ENCODE peak calls at places on chromosomes 5 and 9, in ten cellular contexts. D, I, Q, L, M, Y, B, F, N and G are unnamed samples.

GRCh38 chr9:82152181-82152580 is 163.6 kb downstream of the SPATA31D1 start:
- DNase-seq in D (no peak), I (no peak), Q (no peak), L (no peak), M (no peak), Y (no peak), B (no peak), F (no peak), N (no peak), G (no peak)

GRCh38 chr9:108133680-108134079 is 644.1 kb upstream of the KLF4 start:
- DNase-seq in D (no peak), I (no peak), Q (no peak), L (no peak), M (no peak), Y (no peak), B (no peak), F (no peak), N (no peak), G (no peak)

GRCh38 chr5:14160116-14160515 is 17.0 kb downstream of the TRIO start:
- DNase-seq in D (no peak), I (no peak), Q (no peak), L (no peak), M (no peak), Y (no peak), B (no peak), F (no peak), N (no peak), G (no peak)

GRCh38 chr9:137550241-137550621 is at the start of gene PNPLA7:
- DNase-seq in D (peak; percentile 94), I (peak; percentile 91), Q (peak; percentile 92), L (peak; percentile 62), M (peak; percentile 87), Y (peak; percentile 64), B (peak; percentile 96), F (peak; percentile 86), N (peak; percentile 84), G (peak; percentile 49)

GRCh38 chr9:125631391-125632085 is 75.5 kb downstream of the MAPKAP1 start:
- DNase-seq in D (peak; percentile 12), I (no peak), Q (peak; percentile 20), L (peak; percentile 73), M (no peak), Y (no peak), B (no peak), F (peak; percentile 71), N (no peak), G (no peak)

GRCh38 chr5:9358961-9359686 is 186.8 kb downstream of the SEMA5A start:
- DNase-seq in D (no peak), I (no peak), Q (no peak), L (peak; percentile 48), M (no peak), Y (no peak), B (no peak), F (no peak), N (no peak), G (no peak)

GRCh38 chr5:131081371-131081770 is 83.7 kb downstream of the HINT1 start:
- DNase-seq in D (no peak), I (no peak), Q (no peak), L (no peak), M (no peak), Y (no peak), B (no peak), F (no peak), N (no peak), G (no peak)

GRCh38 chr5:98483301-98483700 is 290.2 kb upstream of the RGMB start:
- DNase-seq in D (no peak), I (no peak), Q (no peak), L (no peak), M (no peak), Y (no peak), B (no peak), F (no peak), N (no peak), G (no peak)

GRCh38 chr5:74312746-74313145 is 327.8 kb downstream of the ENC1 start:
- DNase-seq in D (no peak), I (no peak), Q (no peak), L (no peak), M (no peak), Y (no peak), B (no peak), F (no peak), N (no peak), G (no peak)

GRCh38 chr9:95993342-95993741 is 117.9 kb downstream of the ERCC6L2 start:
- DNase-seq in D (no peak), I (no peak), Q (no peak), L (no peak), M (no peak), Y (no peak), B (no peak), F (no peak), N (no peak), G (no peak)

GRCh38 chr5:55636177-55636576 is 75.9 kb downstream of the SLC38A9 start:
- DNase-seq in D (peak; percentile 34), I (no peak), Q (no peak), L (no peak), M (no peak), Y (no peak), B (no peak), F (peak; percentile 47), N (no peak), G (no peak)
- H3K4me1 ChIP-seq in D (peaks cover 36% of the 10 kb centered on the region), I (peaks cover 53% of the 10 kb centered on the region), Q (peaks cover 38% of the 10 kb centered on the region), L (no peaks in the 10 kb centered on the region), M (peaks cover 15% of the 10 kb centered on the region), Y (peaks cover 7% of the 10 kb centered on the region), B (no peaks in the 10 kb centered on the region), F (peaks cover 17% of the 10 kb centered on the region), N (peaks cover 24% of the 10 kb centered on the region), G (no peaks in the 10 kb centered on the region)

DNA sequence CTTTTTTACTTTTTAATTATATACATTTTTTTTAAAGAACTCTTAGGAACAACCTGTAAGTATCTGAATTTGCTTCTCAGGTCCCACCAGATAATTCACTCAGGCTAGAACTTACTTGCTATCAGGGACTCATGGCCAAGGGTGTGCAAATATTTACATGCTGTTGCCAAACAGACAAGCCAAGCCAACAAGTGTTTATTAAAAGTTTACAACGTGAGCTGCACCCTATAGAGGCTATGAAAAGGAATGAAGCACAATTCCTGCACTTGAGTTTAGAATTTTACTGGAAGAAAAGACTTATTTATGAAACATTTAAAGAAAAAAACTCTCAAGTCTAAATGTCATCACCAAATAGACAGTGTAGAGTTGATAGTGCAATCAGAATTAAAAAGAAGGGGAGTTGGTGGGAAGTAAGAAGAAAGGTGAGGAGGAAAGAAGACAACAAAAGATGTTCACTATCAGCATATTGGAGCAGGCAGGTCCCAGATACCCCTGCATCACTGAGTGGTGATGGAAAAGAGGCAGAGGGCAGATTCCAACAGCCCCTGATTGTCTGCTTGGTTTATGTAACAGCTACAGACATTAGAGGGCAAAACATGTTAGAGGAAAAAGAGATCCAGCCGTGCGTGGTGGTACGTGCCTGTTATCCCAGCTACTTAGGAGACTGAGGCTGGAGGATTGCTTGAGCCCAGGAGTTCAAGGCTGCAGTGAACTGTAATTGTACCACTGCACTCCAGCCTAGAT is 32.8 kb downstream of the SH3RF2 start:
- DNase-seq in D (peak; percentile 18), I (no peak), Q (no peak), L (no peak), M (no peak), Y (no peak), B (no peak), F (no peak), N (no peak), G (no peak)
- H3K27ac ChIP-seq in D (no peak overlapping the region), I (no peak overlapping the region), Q (no peak overlapping the region), L (no peak overlapping the region), M (no peak overlapping the region), Y (no peak overlapping the region), B (no peak overlapping the region), F (no peak overlapping the region), N (no peak overlapping the region), G (no peak overlapping the region)

GRCh38 chr9:69207503-69207902 is 33.4 kb downstream of the TJP2 start:
- DNase-seq in D (no peak), I (peak; percentile 45), Q (no peak), L (no peak), M (no peak), Y (no peak), B (no peak), F (no peak), N (no peak), G (no peak)

GRCh38 chr9:69202556-69202955 is 28.5 kb downstream of the TJP2 start:
- DNase-seq in D (no peak), I (no peak), Q (no peak), L (no peak), M (no peak), Y (no peak), B (no peak), F (no peak), N (no peak), G (no peak)

GRCh38 chr9:69204378-69204777 is 30.3 kb downstream of the TJP2 start:
- DNase-seq in D (no peak), I (no peak), Q (no peak), L (no peak), M (no peak), Y (no peak), B (no peak), F (no peak), N (no peak), G (no peak)

GRCh38 chr9:69206047-69206446 is 32.0 kb downstream of the TJP2 start:
- DNase-seq in D (no peak), I (no peak), Q (no peak), L (no peak), M (no peak), Y (no peak), B (no peak), F (no peak), N (no peak), G (no peak)

DNA sequence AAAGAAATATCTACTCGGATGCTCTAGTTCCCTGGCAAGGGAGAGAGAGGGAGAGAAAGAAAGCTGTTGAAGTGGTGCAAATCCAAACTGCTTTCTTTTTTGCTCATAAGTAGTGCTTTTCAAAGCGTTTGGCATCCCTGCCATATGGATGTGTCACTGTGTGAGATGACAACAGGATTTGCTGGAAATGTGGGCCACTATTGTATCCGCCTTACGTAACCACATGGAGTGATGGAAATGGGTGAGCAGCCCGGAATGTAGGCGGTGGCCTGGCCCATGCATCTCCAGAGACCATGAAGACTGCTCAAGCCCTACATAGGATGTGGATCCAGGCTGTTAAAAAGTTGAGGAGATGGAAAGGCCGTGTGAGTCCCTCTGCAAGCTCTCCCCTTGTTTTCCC is 30.8 kb downstream of the TJP2 start:
- DNase-seq in D (no peak), I (peak; percentile 25), Q (no peak), L (no peak), M (no peak), Y (no peak), B (no peak), F (no peak), N (no peak), G (no peak)
- H3K4me1 ChIP-seq in D (no peaks in the 10 kb centered on the region), I (peaks cover 67% of the 10 kb centered on the region), Q (peaks cover 8% of the 10 kb centered on the region), L (no peaks in the 10 kb centered on the region), M (peaks cover 20% of the 10 kb centered on the region), Y (peaks cover 2% of the 10 kb centered on the region), B (no peaks in the 10 kb centered on the region), F (no peaks in the 10 kb centered on the region), N (no peaks in the 10 kb centered on the region), G (peaks cover 4% of the 10 kb centered on the region)

DNA sequence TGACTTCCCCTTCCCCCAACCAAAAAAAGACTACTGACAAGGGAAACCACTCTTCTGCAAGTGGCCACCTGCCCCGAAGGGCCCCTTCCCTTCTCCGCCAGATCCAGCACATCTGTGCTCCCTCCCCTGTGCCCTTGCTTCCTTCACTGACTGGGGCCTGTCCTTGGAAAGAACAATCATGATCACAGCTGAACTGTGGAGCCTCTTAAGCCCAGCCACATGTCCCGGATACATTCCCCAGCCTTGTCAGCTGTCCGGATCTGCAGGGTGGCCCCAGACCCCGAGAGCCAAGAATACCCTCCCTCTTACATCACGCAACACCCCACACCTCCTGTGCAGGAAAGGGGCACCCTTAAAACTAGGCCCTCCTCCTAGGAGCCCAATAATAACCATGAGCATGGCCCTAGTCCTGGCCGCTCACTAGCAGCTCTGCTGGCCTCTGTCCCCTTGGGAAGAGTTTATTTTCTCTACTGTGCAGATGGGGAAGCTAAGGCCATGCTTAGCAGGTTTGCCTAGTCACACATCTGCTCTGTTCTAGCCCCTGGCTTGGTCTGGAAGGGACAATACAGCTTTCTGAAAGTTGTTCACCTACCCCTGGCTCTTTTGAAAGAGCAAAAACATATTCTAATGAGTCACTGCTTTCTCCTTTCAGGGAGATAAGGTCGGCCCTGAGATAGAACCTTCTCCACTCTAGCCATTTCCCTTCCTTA is 3.8 kb downstream of the SPRY4 start:
- DNase-seq in D (no peak), I (no peak), Q (no peak), L (peak; percentile 20), M (no peak), Y (no peak), B (no peak), F (peak; percentile 52), N (no peak), G (no peak)
- H3K27ac ChIP-seq in D (peak overlapping the region; percentile 3), I (peak overlapping the region; percentile 98), Q (peak overlapping the region; percentile 90), L (peak overlapping the region; percentile 57), M (no peak overlapping the region), Y (peak overlapping the region; percentile 38), B (peak overlapping the region; percentile 60), F (peak overlapping the region; percentile 46), N (peak overlapping the region; percentile 43), G (no peak overlapping the region)